ENCODE peak calls at places on chromosomes 5 and 9, in ten cellular contexts. S is sigmoid colon; O is neural crest cell; Q is NCI-H2029; J is CD4-positive, alpha-beta T cell; U is choroid plexus epithelial cell; W is AG09319; A is AG08395; X is stimulated activated CD4-positive, alpha-beta T cell treated with anti-CD3 and anti-CD28 coated beads, Interleukin-12 subunit alpha, Interleukin-12 subunit beta, amount 100 ng/mL, for 4 hours; H is GM19239. P is an unnamed sample.

GRCh38 chr5:157952374-157952685 is 93.4 kb upstream of the CLINT1 start:
- DNase-seq in S (no peak), O (no peak), Q (no peak), J (no peak), U (no peak), W (no peak), A (no peak), X (no peak), H (no peak), P (no peak)

GRCh38 chr5:115816226-115817042 is at the start of gene CDO1:
- DNase-seq in S (peak; percentile 71), O (peak; percentile 67), Q (no peak), J (no peak), U (peak; percentile 72), W (peak; percentile 5), A (peak; percentile 38), X (no peak), H (no peak), P (no peak)

GRCh38 chr5:148179234-148179824 is 11.0 kb downstream of the SPINK14 start:
- DNase-seq in S (no peak), O (no peak), Q (peak; percentile 37), J (no peak), U (peak; percentile 82), W (peak; percentile 8), A (peak; percentile 3), X (no peak), H (no peak), P (peak; percentile 86)

GRCh38 chr5:6359534-6359933 is 18.8 kb downstream of the MED10 start:
- DNase-seq in S (no peak), O (no peak), Q (no peak), J (no peak), U (no peak), W (no peak), A (no peak), X (no peak), H (no peak), P (no peak)

GRCh38 chr5:36679609-36680008 is 73.2 kb downstream of the SLC1A3 start:
- DNase-seq in S (no peak), O (no peak), Q (no peak), J (no peak), U (no peak), W (no peak), A (no peak), X (no peak), H (no peak), P (no peak)

GRCh38 chr5:41182666-41183065 is 30.7 kb downstream of the C6 start:
- DNase-seq in S (no peak), O (no peak), Q (no peak), J (no peak), U (no peak), W (no peak), A (no peak), X (no peak), H (no peak), P (no peak)

GRCh38 chr9:129109504-129109903 is 1.1 kb downstream of the CRAT start:
- DNase-seq in S (peak; percentile 86), O (no peak), Q (no peak), J (peak; percentile 32), U (no peak), W (no peak), A (peak; percentile 60), X (peak; percentile 7), H (no peak), P (peak; percentile 64)

GRCh38 chr9:108209132-108209700 is 646.6 kb downstream of the ACTL7B start:
- DNase-seq in S (no peak), O (no peak), Q (no peak), J (no peak), U (no peak), W (no peak), A (no peak), X (no peak), H (no peak), P (no peak)

GRCh38 chr9:2493106-2493505 is 128.5 kb upstream of the VLDLR start:
- DNase-seq in S (peak; percentile 64), O (no peak), Q (no peak), J (no peak), U (peak; percentile 35), W (no peak), A (peak; percentile 25), X (no peak), H (no peak), P (no peak)

GRCh38 chr9:26813247-26813646 is 79.4 kb downstream of the CAAP1 start:
- DNase-seq in S (no peak), O (no peak), Q (no peak), J (no peak), U (no peak), W (no peak), A (no peak), X (no peak), H (no peak), P (no peak)

GRCh38 chr9:92706218-92706940 is 36.4 kb upstream of the IPPK start:
- DNase-seq in S (no peak), O (no peak), Q (peak; percentile 6), J (no peak), U (peak; percentile 43), W (no peak), A (no peak), X (no peak), H (no peak), P (no peak)

GRCh38 chr9:123669355-123669754 is 260.6 kb downstream of the DENND1A start:
- DNase-seq in S (no peak), O (no peak), Q (peak; percentile 66), J (no peak), U (no peak), W (no peak), A (peak; percentile 6), X (no peak), H (no peak), P (no peak)

GRCh38 chr5:68012429-68012828 is 203.1 kb upstream of the PIK3R1 start:
- DNase-seq in S (no peak), O (no peak), Q (no peak), J (no peak), U (peak; percentile 26), W (no peak), A (peak; percentile 43), X (no peak), H (no peak), P (no peak)

GRCh38 chr5:149371296-149371962 is 7.7 kb downstream of the IL17B start:
- DNase-seq in S (no peak), O (peak; percentile 49), Q (peak; percentile 60), J (peak; percentile 55), U (peak; percentile 73), W (no peak), A (peak; percentile 73), X (peak; percentile 58), H (peak; percentile 85), P (peak; percentile 75)

GRCh38 chr5:5026407-5026780 is 113.7 kb upstream of the ADAMTS16 start:
- DNase-seq in S (no peak), O (no peak), Q (no peak), J (no peak), U (no peak), W (no peak), A (no peak), X (no peak), H (no peak), P (no peak)

GRCh38 chr5:131786036-131786435 is 10.8 kb downstream of the FNIP1 start:
- DNase-seq in S (no peak), O (no peak), Q (no peak), J (no peak), U (no peak), W (no peak), A (no peak), X (no peak), H (no peak), P (no peak)

GRCh38 chr5:86756839-86757238 is 139.1 kb downstream of the COX7C start:
- DNase-seq in S (no peak), O (no peak), Q (no peak), J (no peak), U (no peak), W (no peak), A (no peak), X (no peak), H (no peak), P (no peak)

GRCh38 chr5:151651997-151652645 is 34.6 kb downstream of the SPARC start:
- DNase-seq in S (peak; percentile 85), O (peak; percentile 78), Q (peak; percentile 59), J (peak; percentile 43), U (peak; percentile 91), W (no peak), A (peak; percentile 91), X (peak; percentile 64), H (peak; percentile 68), P (peak; percentile 92)

GRCh38 chr5:54889826-54890225 is 95.6 kb downstream of the ESM1 start:
- DNase-seq in S (no peak), O (no peak), Q (no peak), J (no peak), U (peak; percentile 79), W (no peak), A (peak; percentile 87), X (no peak), H (no peak), P (peak; percentile 79)

GRCh38 chr9:134233022-134233421 is 68.7 kb upstream of the RNU6ATAC start:
- DNase-seq in S (no peak), O (no peak), Q (no peak), J (no peak), U (no peak), W (no peak), A (no peak), X (no peak), H (no peak), P (no peak)

GRCh38 chr9:107637421-107638420 is 148.2 kb upstream of the KLF4 start:
- DNase-seq in S (peak; percentile 99), O (peak; percentile 51), Q (peak; percentile 58), J (no peak), U (peak; percentile 99), W (peak; percentile 99), A (peak; percentile 97), X (no peak), H (peak; percentile 22), P (peak; percentile 44)

GRCh38 chr5:138110266-138110963 is 26.6 kb downstream of the WNT8A start:
- DNase-seq in S (no peak), O (no peak), Q (no peak), J (no peak), U (no peak), W (no peak), A (no peak), X (no peak), H (no peak), P (no peak)

GRCh38 chr5:110075656-110076055 is 385.9 kb downstream of the MAN2A1 start:
- DNase-seq in S (no peak), O (no peak), Q (no peak), J (no peak), U (no peak), W (no peak), A (no peak), X (no peak), H (no peak), P (no peak)

GRCh38 chr5:171143926-171144325 is 165.1 kb upstream of the TLX3 start:
- DNase-seq in S (no peak), O (no peak), Q (no peak), J (no peak), U (no peak), W (no peak), A (no peak), X (no peak), H (no peak), P (no peak)

GRCh38 chr9:85224301-85224700 is 517.5 kb downstream of the AGTPBP1 start:
- DNase-seq in S (no peak), O (no peak), Q (no peak), J (no peak), U (no peak), W (no peak), A (no peak), X (no peak), H (no peak), P (no peak)

GRCh38 chr5:149838881-149839739 is 105.5 kb downstream of the PDE6A start:
- DNase-seq in S (no peak), O (no peak), Q (no peak), J (no peak), U (peak; percentile 65), W (no peak), A (peak; percentile 31), X (no peak), H (no peak), P (no peak)